ENCODE peak calls at places on chromosomes 12 and 14, in ten cellular contexts. M is left ventricle myocardium inferior, E is endodermal cell, S is astrocyte of the spinal cord, K is AG04450, F is thyroid gland, R is endothelial cell, G is fibroblast of the aortic adventitia, N is PC-9, Y is MM.1S. Q is an unnamed sample.
A peak's percentile ranks its signal among the peaks of the same experiment; 100 is the strongest.

GRCh38 chr12:22257100-22257499 is 77.4 kb downstream of the ST8SIA1 start:
- DNase-seq in M (no peak), E (no peak), S (no peak), K (no peak), F (no peak), R (no peak), G (no peak), N (no peak), Y (no peak), Q (no peak)

GRCh38 chr12:99200711-99201384 is 446.7 kb upstream of the GARIN6 start:
- DNase-seq in M (no peak), E (peak; percentile 47), S (no peak), K (no peak), F (no peak), R (no peak), G (no peak), N (no peak), Y (no peak), Q (no peak)

GRCh38 chr14:66082009-66082408 is 404.2 kb upstream of the CCDC196 start:
- DNase-seq in M (no peak), E (no peak), S (no peak), K (no peak), F (no peak), R (no peak), G (peak; percentile 36), N (no peak), Y (no peak), Q (no peak)

GRCh38 chr12:29722164-29722563 is 61.6 kb downstream of the TMTC1 start:
- DNase-seq in M (no peak), E (no peak), S (no peak), K (no peak), F (no peak), R (no peak), G (no peak), N (no peak), Y (no peak), Q (no peak)

GRCh38 chr12:57621497-57622292 is 10.5 kb downstream of the ARHGEF25 start:
- DNase-seq in M (peak; percentile 64), E (peak; percentile 93), S (no peak), K (no peak), F (peak; percentile 59), R (peak; percentile 83), G (peak; percentile 34), N (no peak), Y (peak; percentile 40), Q (no peak)

GRCh38 chr12:81143057-81143456 is 65.2 kb downstream of the ACSS3 start:
- DNase-seq in M (no peak), E (no peak), S (no peak), K (no peak), F (no peak), R (no peak), G (no peak), N (no peak), Y (no peak), Q (no peak)

GRCh38 chr12:13210543-13211190 is 14.1 kb downstream of the EMP1 start:
- DNase-seq in M (no peak), E (peak; percentile 16), S (no peak), K (no peak), F (no peak), R (no peak), G (no peak), N (no peak), Y (no peak), Q (no peak)

GRCh38 chr12:42946776-42947435 is 357.4 kb upstream of the PRICKLE1 start:
- DNase-seq in M (no peak), E (no peak), S (no peak), K (no peak), F (no peak), R (no peak), G (no peak), N (no peak), Y (no peak), Q (no peak)

GRCh38 chr12:80838708-80839107 is 99.0 kb downstream of the LIN7A start:
- DNase-seq in M (no peak), E (peak; percentile 67), S (peak; percentile 48), K (no peak), F (peak; percentile 57), R (no peak), G (no peak), N (no peak), Y (no peak), Q (no peak)

GRCh38 chr12:47744005-47744651 is 14.6 kb downstream of the RAPGEF3 start:
- DNase-seq in M (no peak), E (peak; percentile 98), S (no peak), K (no peak), F (peak; percentile 84), R (no peak), G (no peak), N (peak; percentile 73), Y (peak; percentile 78), Q (no peak)

GRCh38 chr14:77026930-77027537 is 1.5 kb downstream of the IRF2BPL start:
- DNase-seq in M (peak; percentile 54), E (peak; percentile 74), S (peak; percentile 56), K (no peak), F (peak; percentile 45), R (peak; percentile 51), G (peak; percentile 49), N (peak; percentile 53), Y (no peak), Q (no peak)

GRCh38 chr12:52155048-52155868 is 36.6 kb downstream of the KRT80 start:
- DNase-seq in M (no peak), E (peak; percentile 50), S (no peak), K (no peak), F (no peak), R (no peak), G (peak; percentile 59), N (no peak), Y (no peak), Q (no peak)

GRCh38 chr14:88770736-88771135 is 22.0 kb downstream of the EML5 start:
- DNase-seq in M (no peak), E (no peak), S (no peak), K (no peak), F (no peak), R (no peak), G (no peak), N (no peak), Y (no peak), Q (no peak)

GRCh38 chr14:88765130-88765529 is 27.6 kb downstream of the EML5 start:
- DNase-seq in M (no peak), E (no peak), S (peak; percentile 75), K (no peak), F (no peak), R (no peak), G (peak; percentile 2), N (peak; percentile 38), Y (no peak), Q (no peak)
- TF ChIP-seq CTCF in M (no peak), E (no peak), S (no peak), K (no peak), F (no peak), R (no peak), G (no peak), N (no peak), Y (no peak), Q (no peak)

GRCh38 chr12:72268386-72268785 is 3.8 kb upstream of the TRHDE start:
- DNase-seq in M (no peak), E (no peak), S (no peak), K (no peak), F (no peak), R (no peak), G (no peak), N (no peak), Y (no peak), Q (no peak)

GRCh38 chr12:72270246-72270645 is 1.9 kb upstream of the TRHDE start:
- DNase-seq in M (no peak), E (no peak), S (peak; percentile 43), K (no peak), F (no peak), R (no peak), G (no peak), N (no peak), Y (no peak), Q (no peak)

GRCh38 chr12:72264548-72265175 is 7.5 kb upstream of the TRHDE start:
- DNase-seq in M (no peak), E (no peak), S (peak; percentile 57), K (no peak), F (no peak), R (no peak), G (peak; percentile 16), N (no peak), Y (peak; percentile 41), Q (no peak)

GRCh38 chr12:72269491-72269890 is 2.7 kb upstream of the TRHDE start:
- DNase-seq in M (no peak), E (no peak), S (no peak), K (no peak), F (no peak), R (no peak), G (no peak), N (no peak), Y (no peak), Q (no peak)

GRCh38 chr12:72267974-72268373 is 4.2 kb upstream of the TRHDE start:
- DNase-seq in M (no peak), E (no peak), S (peak; percentile 50), K (no peak), F (no peak), R (no peak), G (no peak), N (no peak), Y (no peak), Q (no peak)
- TF ChIP-seq CTCF in M (no peak), E (peak; percentile 58), S (peak; percentile 61), K (peak; percentile 49), F (no peak), R (no peak), G (peak; percentile 18), N (peak; percentile 39), Y (no peak), Q (peak; percentile 32)

GRCh38 chr14:95375539-95376109 is 55.9 kb upstream of the CLMN start:
- DNase-seq in M (no peak), E (no peak), S (no peak), K (no peak), F (no peak), R (no peak), G (no peak), N (no peak), Y (no peak), Q (no peak)

GRCh38 chr14:95382747-95383146 is 63.0 kb upstream of the CLMN start:
- DNase-seq in M (no peak), E (peak; percentile 25), S (no peak), K (no peak), F (no peak), R (no peak), G (no peak), N (no peak), Y (no peak), Q (no peak)

GRCh38 chr14:95381726-95382125 is 62.0 kb upstream of the CLMN start:
- DNase-seq in M (no peak), E (peak; percentile 11), S (no peak), K (no peak), F (no peak), R (no peak), G (no peak), N (no peak), Y (no peak), Q (no peak)

GRCh38 chr14:95380350-95381042 is 60.8 kb upstream of the CLMN start:
- DNase-seq in M (no peak), E (no peak), S (no peak), K (no peak), F (no peak), R (no peak), G (no peak), N (no peak), Y (no peak), Q (no peak)

GRCh38 chr14:95379634-95380033 is 59.9 kb upstream of the CLMN start:
- DNase-seq in M (no peak), E (no peak), S (no peak), K (no peak), F (no peak), R (no peak), G (no peak), N (no peak), Y (no peak), Q (no peak)
- TF ChIP-seq CTCF in M (no peak), E (no peak), S (no peak), K (no peak), F (no peak), R (no peak), G (no peak), N (no peak), Y (no peak), Q (no peak)

GRCh38 chr12:125089083-125089482 is 23.8 kb downstream of the AACS start:
- DNase-seq in M (no peak), E (no peak), S (peak; percentile 62), K (no peak), F (no peak), R (no peak), G (no peak), N (no peak), Y (no peak), Q (no peak)
- TF ChIP-seq CTCF in M (no peak), E (peak; percentile 59), S (peak; percentile 18), K (no peak), F (no peak), R (no peak), G (no peak), N (no peak), Y (no peak), Q (no peak)

Q was measured in osteocyte.